ENCODE peak calls at places on chromosomes 4 and X, in ten cellular contexts. C is transverse colon, S is suprapubic skin, T is tibial nerve, Y is HepG2, X is stomach, R is esophagus muscularis mucosa, Q is A549, O is ovary, B is H1. K is an unnamed sample.

GRCh38 chr4:147480502-147480890 is 401 bp upstream of the EDNRA start:
- DNase-seq in C (no peak), S (no peak), T (no peak), Y (no peak), X (no peak), R (no peak), Q (no peak), O (peak; percentile 21), B (no peak), K (no peak)

GRCh38 chrX:23292979-23293651 is 41.5 kb upstream of the PTCHD1 start:
- DNase-seq in C (no peak), S (no peak), T (no peak), Y (no peak), X (no peak), R (no peak), Q (no peak), O (no peak), B (no peak), K (peak; percentile 64)

GRCh38 chr4:139814285-139815015 is 148.8 kb downstream of the MGST2 start:
- DNase-seq in C (no peak), S (no peak), T (no peak), Y (no peak), X (no peak), R (no peak), Q (no peak), O (peak; percentile 60), B (no peak), K (no peak)

GRCh38 chr4:103011378-103012025 is 8.0 kb downstream of the SLC9B1 start:
- DNase-seq in C (peak; percentile 75), S (no peak), T (no peak), Y (no peak), X (peak; percentile 75), R (no peak), Q (no peak), O (no peak), B (no peak), K (no peak)

GRCh38 chr4:87073570-87074470 is 139.0 kb downstream of the AFF1 start:
- DNase-seq in C (peak; percentile 60), S (no peak), T (peak; percentile 39), Y (no peak), X (no peak), R (no peak), Q (no peak), O (no peak), B (no peak), K (peak; percentile 82)

GRCh38 chrX:643911-644303 is 13.3 kb downstream of the SHOX start:
- DNase-seq in C (no peak), S (peak; percentile 67), T (no peak), Y (no peak), X (no peak), R (no peak), Q (no peak), O (no peak), B (no peak), K (no peak)

GRCh38 chr4:152281211-152281610 is 254.7 kb downstream of the FBXW7 start:
- DNase-seq in C (no peak), S (no peak), T (no peak), Y (no peak), X (no peak), R (no peak), Q (no peak), O (no peak), B (no peak), K (no peak)

GRCh38 chr4:82201805-82202636 is 171.8 kb downstream of the HNRNPD start:
- DNase-seq in C (peak; percentile 35), S (no peak), T (no peak), Y (peak; percentile 49), X (peak; percentile 54), R (no peak), Q (peak; percentile 40), O (no peak), B (no peak), K (no peak)

GRCh38 chr4:182810103-182810605 is 107.0 kb downstream of the DCTD start:
- DNase-seq in C (no peak), S (no peak), T (no peak), Y (no peak), X (no peak), R (no peak), Q (no peak), O (no peak), B (no peak), K (no peak)

GRCh38 chr4:182807841-182808548 is 109.2 kb downstream of the DCTD start:
- DNase-seq in C (no peak), S (peak; percentile 77), T (no peak), Y (no peak), X (no peak), R (no peak), Q (no peak), O (no peak), B (no peak), K (no peak)

GRCh38 chr4:182807346-182807745 is 109.8 kb downstream of the DCTD start:
- DNase-seq in C (no peak), S (no peak), T (no peak), Y (no peak), X (no peak), R (no peak), Q (no peak), O (no peak), B (no peak), K (no peak)

GRCh38 chr4:182809417-182810102 is 107.6 kb downstream of the DCTD start:
- DNase-seq in C (no peak), S (no peak), T (no peak), Y (peak; percentile 6), X (no peak), R (no peak), Q (no peak), O (no peak), B (no peak), K (no peak)

DNA sequence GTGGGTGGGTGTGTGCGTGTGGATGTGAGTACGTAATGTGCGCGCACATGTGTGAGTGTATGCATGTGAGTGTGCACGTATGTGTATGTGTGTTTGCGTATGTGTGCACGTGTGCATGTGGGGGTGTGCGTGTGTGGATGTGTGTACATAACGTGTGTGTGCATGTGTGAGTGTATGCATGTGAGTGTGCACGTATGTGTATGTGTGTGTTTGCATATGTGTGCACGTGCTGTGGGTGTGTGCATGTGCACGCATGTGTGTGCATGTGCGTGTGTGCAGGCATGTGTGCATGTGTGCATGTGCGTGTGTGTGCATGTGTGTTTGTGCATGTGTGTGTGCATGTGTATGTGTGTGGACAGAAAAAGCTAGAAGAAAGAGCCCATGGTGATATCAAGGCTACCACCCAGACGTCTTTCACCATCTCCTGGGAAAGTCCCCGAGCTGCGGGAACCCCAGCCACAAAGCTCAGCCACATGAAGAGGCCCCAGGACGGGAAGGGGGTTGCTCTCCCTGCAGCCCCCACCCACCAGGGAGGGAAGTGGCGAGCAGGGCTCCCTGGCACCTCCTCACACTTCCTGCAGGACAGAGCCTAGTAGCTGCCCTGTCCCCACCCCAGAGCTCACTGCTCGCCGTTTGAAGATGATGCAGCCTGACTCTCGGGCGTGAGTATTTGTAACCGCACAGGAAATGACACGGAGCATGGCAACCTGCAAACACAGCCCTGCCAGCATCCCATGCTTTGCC is 108.3 kb downstream of the DCTD start:
- DNase-seq in C (no peak), S (no peak), T (no peak), Y (no peak), X (no peak), R (no peak), Q (no peak), O (no peak), B (no peak), K (no peak)
- TF ChIP-seq EP300 in C (no peak), S (no peak), T (no peak), Y (no peak), X (no peak), R (no peak), Q (no peak), O (no peak), B (no peak), K (no peak)

GRCh38 chr4:75723802-75724065 is 643 bp upstream of the USO1 start:
- DNase-seq in C (no peak), S (no peak), T (no peak), Y (no peak), X (no peak), R (no peak), Q (no peak), O (no peak), B (no peak), K (no peak)
- H3K4me1 ChIP-seq in C (peaks cover 33% of the 10 kb centered on the region), S (peaks cover 46% of the 10 kb centered on the region), T (peaks cover 19% of the 10 kb centered on the region), Y (peaks cover 48% of the 10 kb centered on the region), X (peaks cover 44% of the 10 kb centered on the region), R (peaks cover 37% of the 10 kb centered on the region), Q (peaks cover 34% of the 10 kb centered on the region), O (peaks cover 4% of the 10 kb centered on the region), B (peaks cover 3% of the 10 kb centered on the region), K (peaks cover 51% of the 10 kb centered on the region)

GRCh38 chrX:48894891-48895290 is 2.7 kb downstream of the TIMM17B start:
- DNase-seq in C (no peak), S (no peak), T (no peak), Y (no peak), X (no peak), R (no peak), Q (no peak), O (no peak), B (no peak), K (no peak)

GRCh38 chrX:48899078-48899410 is 1.3 kb downstream of the PQBP1 start:
- DNase-seq in C (no peak), S (no peak), T (no peak), Y (no peak), X (no peak), R (no peak), Q (no peak), O (no peak), B (no peak), K (no peak)

GRCh38 chrX:48897621-48898306 is at the start of the genes PQBP1 and TIMM17B:
- DNase-seq in C (peak; percentile 91), S (peak; percentile 92), T (peak; percentile 83), Y (peak; percentile 93), X (peak; percentile 89), R (peak; percentile 96), Q (peak; percentile 98), O (peak; percentile 86), B (peak; percentile 77), K (peak; percentile 96)

GRCh38 chrX:48896611-48897011 is 957 bp downstream of the TIMM17B start:
- DNase-seq in C (no peak), S (no peak), T (no peak), Y (no peak), X (no peak), R (no peak), Q (no peak), O (no peak), B (no peak), K (no peak)

GRCh38 chrX:48897157-48897620 is 379 bp downstream of the TIMM17B start:
- DNase-seq in C (peak; percentile 85), S (peak; percentile 87), T (peak; percentile 61), Y (peak; percentile 66), X (peak; percentile 73), R (no peak), Q (peak; percentile 90), O (peak; percentile 83), B (no peak), K (peak; percentile 92)
- TF ChIP-seq EP300 in C (no peak), S (no peak), T (no peak), Y (no peak), X (no peak), R (no peak), Q (no peak), O (peak; percentile 27), B (peak; percentile 95), K (no peak)

DNA sequence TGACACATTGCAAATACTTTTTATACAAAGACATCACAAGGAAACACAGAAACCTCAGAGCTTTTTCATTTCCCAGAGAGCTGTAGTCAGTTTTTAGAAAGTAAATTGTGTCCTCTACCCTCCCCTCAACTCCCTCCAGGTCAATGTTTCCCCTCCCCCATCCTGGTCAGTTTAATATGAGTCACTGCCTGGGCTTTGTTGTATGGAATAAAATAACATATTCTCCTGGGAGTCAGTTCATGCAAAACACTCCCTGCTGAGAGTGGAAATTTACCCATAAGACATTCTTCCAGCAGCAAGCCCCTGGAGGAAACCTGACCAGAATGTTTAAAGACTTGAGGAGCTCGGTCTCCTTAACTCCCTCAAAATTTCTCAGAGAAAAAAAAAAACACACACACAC is 270.1 kb upstream of the LDB2 start:
- DNase-seq in C (no peak), S (no peak), T (no peak), Y (no peak), X (no peak), R (no peak), Q (no peak), O (no peak), B (no peak), K (no peak)
- H3K4me1 ChIP-seq in C (no peaks in the 10 kb centered on the region), S (peaks cover 4% of the 10 kb centered on the region), T (no peaks in the 10 kb centered on the region), Y (no peaks in the 10 kb centered on the region), X (no peaks in the 10 kb centered on the region), R (peaks cover 21% of the 10 kb centered on the region), Q (no peaks in the 10 kb centered on the region), O (peaks cover 5% of the 10 kb centered on the region), B (no peaks in the 10 kb centered on the region), K (no peaks in the 10 kb centered on the region)